ENCODE peak calls at places on chromosomes 13 and 19, in five cellular contexts. W, J, H, T and L are unnamed samples.

GRCh38 chr19:18208098-18208951 is 4.5 kb upstream of the RAB3A start:
- DNase-seq in J (peak; percentile 35), W (peak; percentile 87), T (peak; percentile 17), H (peak; percentile 34), L (no peak)

GRCh38 chr19:43651758-43652545 is 12.3 kb upstream of the CADM4 start:
- DNase-seq in T (no peak), H (no peak), W (peak; percentile 75), J (no peak), L (peak; percentile 75)

GRCh38 chr19:28523619-28524018 is 689.3 kb downstream of the UQCRFS1 start:
- DNase-seq in T (no peak), H (no peak), J (no peak), W (no peak), L (no peak)

GRCh38 chr19:18504886-18505610 is 16.8 kb downstream of the ELL start:
- DNase-seq in T (no peak), W (no peak), J (no peak), H (no peak), L (no peak)

GRCh38 chr13:113150545-113151365 is 7.7 kb upstream of the PROZ start:
- DNase-seq in W (no peak), H (no peak), J (no peak), T (no peak), L (no peak)

GRCh38 chr13:109610517-109610916 is 175.9 kb downstream of the IRS2 start:
- DNase-seq in H (no peak), J (peak; percentile 19), T (peak; percentile 8), W (peak; percentile 19), L (no peak)

GRCh38 chr19:32936065-32936464 is 35.7 kb downstream of the CEP89 start:
- DNase-seq in J (no peak), W (no peak), H (no peak), T (no peak), L (no peak)

GRCh38 chr13:28575200-28575599 is 80.3 kb upstream of the FLT1 start:
- DNase-seq in W (no peak), H (no peak), J (no peak), T (no peak), L (no peak)

GRCh38 chr13:75489502-75490263 is 7.7 kb upstream of the TBC1D4 start:
- DNase-seq in H (no peak), J (no peak), T (no peak), W (peak; percentile 82), L (peak; percentile 46)

GRCh38 chr19:1925544-1925943 is 15.4 kb upstream of the CSNK1G2 start:
- DNase-seq in W (no peak), J (no peak), H (no peak), T (no peak), L (no peak)

GRCh38 chr13:42283574-42283973 is 11.6 kb downstream of the AKAP11 start:
- DNase-seq in W (no peak), H (no peak), J (no peak), T (no peak), L (no peak)

GRCh38 chr13:45179428-45179827 is 21.4 kb downstream of the KCTD4 start:
- DNase-seq in J (no peak), W (no peak), H (no peak), T (no peak), L (peak; percentile 70)

GRCh38 chr13:83450586-83450985 is 431.7 kb downstream of the SLITRK1 start:
- DNase-seq in H (no peak), J (no peak), W (peak; percentile 10), T (no peak), L (no peak)

GRCh38 chr19:17718988-17719711 is at the start of gene MAP1S:
- DNase-seq in W (peak; percentile 74), H (no peak), J (peak; percentile 37), T (peak; percentile 17), L (peak; percentile 45)

GRCh38 chr19:47296036-47296435 is 13.6 kb upstream of the C5AR1 start:
- DNase-seq in W (peak; percentile 86), H (no peak), T (peak; percentile 42), J (peak; percentile 68), L (peak; percentile 76)

GRCh38 chr13:37995052-37995451 is 125.5 kb upstream of the TRPC4 start:
- DNase-seq in T (no peak), H (no peak), J (no peak), W (peak; percentile 46), L (no peak)

GRCh38 chr13:40261361-40261760 is 405.1 kb downstream of the FOXO1 start:
- DNase-seq in W (no peak), H (no peak), T (no peak), J (no peak), L (peak; percentile 9)

GRCh38 chr19:19615086-19615485 is 3.4 kb downstream of the PBX4 start:
- DNase-seq in J (no peak), W (no peak), T (no peak), H (peak; percentile 30), L (no peak)

GRCh38 chr19:48152552-48152951 is 17.6 kb downstream of the LIG1 start:
- DNase-seq in J (peak; percentile 43), T (peak; percentile 61), W (peak; percentile 68), H (peak; percentile 29), L (peak; percentile 24)

GRCh38 chr13:80010846-80011245 is 330.1 kb downstream of the SPRY2 start:
- DNase-seq in W (no peak), J (no peak), T (no peak), H (no peak), L (no peak)

GRCh38 chr13:101454767-101455166 is 2.3 kb downstream of the ITGBL1 start:
- DNase-seq in J (no peak), W (peak; percentile 3), T (no peak), H (no peak), L (no peak)

GRCh38 chr19:35740423-35741215 is 1.6 kb downstream of the IGFLR1 start:
- DNase-seq in H (peak; percentile 78), T (peak; percentile 87), J (peak; percentile 93), W (peak; percentile 99), L (peak; percentile 96)

GRCh38 chr19:40033989-40034560 is 22.0 kb downstream of the ZNF780B start:
- DNase-seq in H (no peak), W (no peak), T (no peak), J (no peak), L (no peak)

GRCh38 chr19:41701401-41702075 is 6.9 kb upstream of the CEACAM5 start:
- DNase-seq in H (no peak), J (no peak), T (no peak), W (no peak), L (no peak)

GRCh38 chr13:110280996-110281688 is 25.8 kb downstream of the COL4A1 start:
- DNase-seq in J (no peak), H (no peak), T (no peak), W (no peak), L (no peak)

GRCh38 chr19:6278740-6279619 is 795 bp downstream of the MLLT1 start:
- DNase-seq in W (no peak), J (no peak), T (no peak), H (no peak), L (no peak)

GRCh38 chr13:114166381-114167131 is 12.5 kb upstream of the CFAP97D2 start:
- DNase-seq in T (no peak), W (no peak), H (no peak), J (no peak), L (no peak)

GRCh38 chr13:48156466-48156865 is 61.6 kb upstream of the MED4 start:
- DNase-seq in W (no peak), J (peak; percentile 70), T (peak; percentile 59), H (no peak), L (no peak)

GRCh38 chr19:10587022-10587838 is at the start of gene AP1M2:
- DNase-seq in H (no peak), W (no peak), T (no peak), J (no peak), L (no peak)